ENCODE peak calls at places on chromosomes 11 and 22, in five cellular contexts. Q is fibroblast of mammary gland, X is stomach, R is non-pigmented ciliary epithelial cell, Y is left ventricle myocardium inferior. L is an unnamed sample.

GRCh38 chr11:32792948-32793475 is 1.4 kb downstream of the CCDC73 start:
- DNase-seq in Q (peak; percentile 36), Y (peak; percentile 27), R (no peak), X (peak; percentile 69), L (peak; percentile 44)

GRCh38 chr11:57240007-57240406 is 3.0 kb upstream of the APLNR start:
- DNase-seq in Y (no peak), R (no peak), X (no peak), Q (no peak), L (no peak)

GRCh38 chr11:4606231-4607015 is 1.6 kb downstream of the TRIM68 start:
- DNase-seq in X (no peak), Q (peak; percentile 43), Y (no peak), R (no peak), L (no peak)

GRCh38 chr11:70109006-70109405 is 30.9 kb downstream of the ANO1 start:
- DNase-seq in Y (no peak), Q (no peak), R (no peak), X (no peak), L (no peak)

GRCh38 chr11:2803186-2804057 is 82.2 kb downstream of the CDKN1C start:
- DNase-seq in X (peak; percentile 24), Y (peak; percentile 9), R (no peak), Q (no peak), L (peak; percentile 0)

GRCh38 chr11:68735626-68736025 is 15.7 kb downstream of the TESMIN start:
- DNase-seq in Q (no peak), X (no peak), Y (no peak), R (no peak), L (no peak)

GRCh38 chr11:1825039-1825740 is 9.6 kb upstream of the SYT8 start:
- DNase-seq in R (no peak), Q (no peak), X (peak; percentile 70), Y (peak; percentile 50), L (no peak)

GRCh38 chr11:76610871-76611475 is 59.6 kb downstream of the LRRC32 start:
- DNase-seq in Y (peak; percentile 65), R (no peak), X (no peak), Q (no peak), L (no peak)

GRCh38 chr11:15845261-15845660 is 511.1 kb downstream of the SOX6 start:
- DNase-seq in X (no peak), Q (no peak), R (no peak), Y (no peak), L (no peak)

GRCh38 chr22:29883831-29884139 is 811 bp downstream of the MTMR3 start:
- DNase-seq in X (no peak), Q (no peak), Y (no peak), R (no peak), L (no peak)

GRCh38 chr22:27990879-27991278 is 71.8 kb upstream of the PITPNB start:
- DNase-seq in X (peak; percentile 35), Q (peak; percentile 52), R (no peak), Y (peak; percentile 81), L (no peak)

GRCh38 chr11:36364551-36364950 is 68.5 kb downstream of the PRR5L start:
- DNase-seq in R (no peak), X (no peak), Y (no peak), Q (no peak), L (no peak)

GRCh38 chr11:45517171-45517770 is 148.2 kb downstream of the CHST1 start:
- DNase-seq in Y (no peak), Q (no peak), R (no peak), X (no peak), L (no peak)

GRCh38 chr11:59770324-59770723 is 15.1 kb downstream of the STX3 start:
- DNase-seq in X (no peak), R (no peak), Y (no peak), Q (no peak), L (no peak)

GRCh38 chr11:113373306-113373705 is 14.3 kb upstream of the ANKK1 start:
- DNase-seq in R (no peak), Q (peak; percentile 69), Y (no peak), X (no peak), L (no peak)

L was measured in effector CD4-positive, alpha-beta T cell.